ENCODE peak calls at places on chromosomes 7 and 10, in four cellular contexts. I is NAMALWA, N is COR-L47, J is T follicular helper cell. K is an unnamed sample.

GRCh38 chr10:124354411-124355382 is 64.0 kb downstream of the OAT start:
- DNase-seq in I (peak; percentile 72), N (no peak), J (no peak), K (peak; percentile 34)

GRCh38 chr10:14366760-14367159 is 36.0 kb upstream of the FRMD4A start:
- DNase-seq in I (no peak), N (no peak), J (no peak), K (no peak)

GRCh38 chr10:77877461-77878344 is 48.9 kb downstream of the DLG5 start:
- DNase-seq in I (peak; percentile 22), N (peak; percentile 52), J (no peak), K (no peak)

GRCh38 chr10:126459878-126460481 is 71.7 kb upstream of the ADAM12 start:
- DNase-seq in I (no peak), N (no peak), J (no peak), K (peak; percentile 87)

GRCh38 chr7:115851291-115851690 is 179.3 kb downstream of the TFEC start:
- DNase-seq in I (peak; percentile 63), N (peak; percentile 54), J (no peak), K (peak; percentile 12)

GRCh38 chr10:117339569-117339968 is 35.7 kb downstream of the PDZD8 start:
- DNase-seq in I (no peak), N (no peak), J (no peak), K (no peak)

GRCh38 chr7:100897772-100898454 is 2.2 kb upstream of the ACHE start:
- DNase-seq in I (no peak), N (no peak), J (no peak), K (no peak)

GRCh38 chr7:138449580-138449979 is 10.5 kb upstream of the TRIM24 start:
- DNase-seq in I (peak; percentile 66), N (peak; percentile 0), J (peak; percentile 16), K (no peak)

GRCh38 chr10:114470956-114471905 is 66.9 kb upstream of the AFAP1L2 start:
- DNase-seq in I (peak; percentile 83), N (peak; percentile 50), J (peak; percentile 47), K (peak; percentile 35)

GRCh38 chr10:31467791-31468535 is 148.9 kb downstream of the ZEB1 start:
- DNase-seq in I (peak; percentile 36), N (no peak), J (no peak), K (no peak)

GRCh38 chr10:91843083-91843482 is 44.9 kb downstream of the TNKS2 start:
- DNase-seq in I (no peak), N (no peak), J (no peak), K (no peak)

GRCh38 chr10:86312701-86313270 is 53.8 kb downstream of the GRID1 start:
- DNase-seq in I (no peak), N (no peak), J (no peak), K (no peak)

GRCh38 chr10:107814865-107815487 is 650.5 kb upstream of the SORCS1 start:
- DNase-seq in I (peak; percentile 43), N (peak; percentile 3), J (no peak), K (peak; percentile 14)

GRCh38 chr7:100469227-100470044 is 5.4 kb upstream of the SPACDR start:
- DNase-seq in I (peak; percentile 76), N (peak; percentile 80), J (peak; percentile 71), K (no peak)

GRCh38 chr7:11171569-11172192 is 198.0 kb downstream of the PHF14 start:
- DNase-seq in I (no peak), N (no peak), J (no peak), K (no peak)

GRCh38 chr10:70564901-70565351 is 37.6 kb downstream of the PRF1 start:
- DNase-seq in I (peak; percentile 58), N (no peak), J (no peak), K (no peak)

GRCh38 chr7:117313582-117313981 is 9.3 kb downstream of the WNT2 start:
- DNase-seq in I (no peak), N (no peak), J (no peak), K (no peak)

GRCh38 chr7:107318523-107319160 is 149.8 kb downstream of the HBP1 start:
- DNase-seq in I (no peak), N (no peak), J (no peak), K (no peak)

GRCh38 chr7:30464231-30464660 is 14.3 kb downstream of the NOD1 start:
- DNase-seq in I (peak; percentile 29), N (no peak), J (no peak), K (no peak)

GRCh38 chr7:48041665-48041995 is 6.3 kb downstream of the C7orf57 start:
- DNase-seq in I (no peak), N (no peak), J (no peak), K (peak; percentile 47)

GRCh38 chr10:103804866-103805265 is 50.5 kb downstream of the SH3PXD2A start:
- DNase-seq in I (no peak), N (no peak), J (no peak), K (no peak)

GRCh38 chr10:133260895-133261725 is 15.6 kb downstream of the ADAM8 start:
- DNase-seq in I (peak; percentile 83), N (peak; percentile 46), J (peak; percentile 47), K (no peak)

GRCh38 chr7:117810642-117811512 is 62.4 kb downstream of the CTTNBP2 start:
- DNase-seq in I (no peak), N (no peak), J (no peak), K (no peak)

GRCh38 chr10:68163735-68164134 is 54.4 kb downstream of the MYPN start:
- DNase-seq in I (no peak), N (no peak), J (no peak), K (no peak)

GRCh38 chr10:9010093-9010492 is 955.6 kb downstream of the GATA3 start:
- DNase-seq in I (no peak), N (no peak), J (peak; percentile 18), K (no peak)

GRCh38 chr10:69047111-69047837 is 40.6 kb upstream of the SRGN start:
- DNase-seq in I (no peak), N (no peak), J (no peak), K (no peak)

GRCh38 chr10:124249812-124250432 is 156.5 kb upstream of the CHST15 start:
- DNase-seq in I (peak; percentile 60), N (no peak), J (no peak), K (no peak)

GRCh38 chr10:94310369-94310768 is 52.4 kb downstream of the NOC3L start:
- DNase-seq in I (no peak), N (no peak), J (no peak), K (no peak)

GRCh38 chr10:13331641-13332040 is 16.5 kb downstream of the SEPHS1 start:
- DNase-seq in I (no peak), N (no peak), J (no peak), K (no peak)

K was measured in GM04504.